ENCODE peak calls at places on chromosome 22, in seven cellular contexts. One of them, this sample, is unnamed.

GRCh38 chr22:36546092-36546804 is 17.3 kb upstream of the EIF3D start:
- DNase-seq in left ventricle myocardium inferior: peak; percentile 24
- DNase-seq in pancreas: peak; percentile 44
- DNase-seq in psoas muscle: peak; percentile 59
- DNase-seq in body of pancreas: peak; percentile 62
- DNase-seq in upper lobe of right lung: no peak
- DNase-seq in kidney: no peak
- DNase-seq in this sample: peak; percentile 25

GRCh38 chr22:17966403-17966717 is 58.0 kb downstream of the MICAL3 start:
- DNase-seq in upper lobe of right lung: no peak
- DNase-seq in kidney: peak; percentile 1
- DNase-seq in psoas muscle: no peak
- DNase-seq in pancreas: no peak
- DNase-seq in body of pancreas: no peak
- DNase-seq in left ventricle myocardium inferior: no peak
- DNase-seq in this sample: no peak

GRCh38 chr22:46564084-46564714 is 26.8 kb upstream of the CELSR1 start:
- DNase-seq in pancreas: no peak
- DNase-seq in body of pancreas: no peak
- DNase-seq in kidney: no peak
- DNase-seq in left ventricle myocardium inferior: peak; percentile 53
- DNase-seq in upper lobe of right lung: no peak
- DNase-seq in psoas muscle: peak; percentile 72
- DNase-seq in this sample: peak; percentile 65

GRCh38 chr22:49142281-49142680 is 685.4 kb downstream of the BRD1 start:
- DNase-seq in kidney: no peak
- DNase-seq in pancreas: no peak
- DNase-seq in body of pancreas: no peak
- DNase-seq in psoas muscle: no peak
- DNase-seq in upper lobe of right lung: no peak
- DNase-seq in left ventricle myocardium inferior: no peak
- DNase-seq in this sample: no peak

GRCh38 chr22:38317237-38317994 is at the start of gene CSNK1E:
- DNase-seq in pancreas: peak; percentile 73
- DNase-seq in left ventricle myocardium inferior: peak; percentile 88
- DNase-seq in body of pancreas: peak; percentile 85
- DNase-seq in kidney: peak; percentile 92
- DNase-seq in psoas muscle: peak; percentile 90
- DNase-seq in upper lobe of right lung: peak; percentile 91
- DNase-seq in this sample: peak; percentile 83

GRCh38 chr22:40196628-40197027 is 18.9 kb downstream of the TNRC6B start:
- DNase-seq in left ventricle myocardium inferior: no peak
- DNase-seq in kidney: no peak
- DNase-seq in psoas muscle: no peak
- DNase-seq in body of pancreas: no peak
- DNase-seq in pancreas: no peak
- DNase-seq in upper lobe of right lung: no peak
- DNase-seq in this sample: no peak

GRCh38 chr22:31680764-31681624 is 19.0 kb upstream of the PISD start:
- DNase-seq in psoas muscle: no peak
- DNase-seq in body of pancreas: no peak
- DNase-seq in pancreas: no peak
- DNase-seq in upper lobe of right lung: no peak
- DNase-seq in left ventricle myocardium inferior: peak; percentile 17
- DNase-seq in kidney: peak; percentile 22
- DNase-seq in this sample: no peak

GRCh38 chr22:43501951-43502874 is 90.4 kb downstream of the MPPED1 start:
- DNase-seq in pancreas: no peak
- DNase-seq in body of pancreas: no peak
- DNase-seq in kidney: peak; percentile 47
- DNase-seq in upper lobe of right lung: no peak
- DNase-seq in left ventricle myocardium inferior: no peak
- DNase-seq in psoas muscle: no peak
- DNase-seq in this sample: no peak

GRCh38 chr22:37237371-37238268 is 6.4 kb downstream of the RAC2 start:
- DNase-seq in kidney: peak; percentile 59
- DNase-seq in body of pancreas: no peak
- DNase-seq in upper lobe of right lung: no peak
- DNase-seq in psoas muscle: peak; percentile 12
- DNase-seq in pancreas: no peak
- DNase-seq in left ventricle myocardium inferior: no peak
- DNase-seq in this sample: no peak

GRCh38 chr22:39997939-39998726 is 3.4 kb downstream of the FAM83F start:
- DNase-seq in upper lobe of right lung: no peak
- DNase-seq in psoas muscle: no peak
- DNase-seq in left ventricle myocardium inferior: peak; percentile 35
- DNase-seq in body of pancreas: peak; percentile 92
- DNase-seq in pancreas: peak; percentile 77
- DNase-seq in kidney: peak; percentile 88
- DNase-seq in this sample: peak; percentile 48

GRCh38 chr22:30299322-30299721 is 10.0 kb upstream of the CASTOR1 start:
- DNase-seq in left ventricle myocardium inferior: no peak
- DNase-seq in kidney: no peak
- DNase-seq in upper lobe of right lung: no peak
- DNase-seq in pancreas: no peak
- DNase-seq in body of pancreas: no peak
- DNase-seq in psoas muscle: no peak
- DNase-seq in this sample: no peak

GRCh38 chr22:32327596-32328171 is 30.0 kb upstream of the RFPL3 start:
- DNase-seq in kidney: no peak
- DNase-seq in left ventricle myocardium inferior: no peak
- DNase-seq in upper lobe of right lung: peak; percentile 49
- DNase-seq in psoas muscle: no peak
- DNase-seq in pancreas: no peak
- DNase-seq in body of pancreas: no peak
- DNase-seq in this sample: no peak

GRCh38 chr22:27851974-27852713 is 50.6 kb upstream of the MN1 start:
- DNase-seq in kidney: no peak
- DNase-seq in left ventricle myocardium inferior: no peak
- DNase-seq in upper lobe of right lung: no peak
- DNase-seq in pancreas: no peak
- DNase-seq in body of pancreas: no peak
- DNase-seq in psoas muscle: no peak
- DNase-seq in this sample: no peak

GRCh38 chr22:33472462-33473344 is 414.5 kb upstream of the SYN3 start:
- DNase-seq in psoas muscle: no peak
- DNase-seq in kidney: no peak
- DNase-seq in body of pancreas: no peak
- DNase-seq in left ventricle myocardium inferior: no peak
- DNase-seq in upper lobe of right lung: no peak
- DNase-seq in pancreas: no peak
- DNase-seq in this sample: no peak

GRCh38 chr22:48575567-48576332 is 1251.9 kb downstream of the BRD1 start:
- DNase-seq in left ventricle myocardium inferior: no peak
- DNase-seq in body of pancreas: no peak
- DNase-seq in kidney: peak; percentile 56
- DNase-seq in psoas muscle: peak; percentile 19
- DNase-seq in upper lobe of right lung: no peak
- DNase-seq in pancreas: no peak
- DNase-seq in this sample: no peak

GRCh38 chr22:29994941-29995340 is 85.3 kb upstream of the HORMAD2 start:
- DNase-seq in psoas muscle: no peak
- DNase-seq in upper lobe of right lung: no peak
- DNase-seq in kidney: no peak
- DNase-seq in pancreas: no peak
- DNase-seq in body of pancreas: no peak
- DNase-seq in left ventricle myocardium inferior: no peak
- DNase-seq in this sample: no peak

GRCh38 chr22:38823637-38824036 is 20.2 kb downstream of the NPTXR start:
- DNase-seq in body of pancreas: no peak
- DNase-seq in upper lobe of right lung: no peak
- DNase-seq in psoas muscle: no peak
- DNase-seq in pancreas: no peak
- DNase-seq in kidney: peak; percentile 3
- DNase-seq in left ventricle myocardium inferior: no peak
- DNase-seq in this sample: no peak

GRCh38 chr22:27377501-27377900 is 424.1 kb downstream of the MN1 start:
- DNase-seq in pancreas: peak; percentile 70
- DNase-seq in body of pancreas: peak; percentile 83
- DNase-seq in kidney: no peak
- DNase-seq in upper lobe of right lung: no peak
- DNase-seq in psoas muscle: no peak
- DNase-seq in left ventricle myocardium inferior: no peak
- DNase-seq in this sample: no peak

GRCh38 chr22:27238935-27239510 is 562.5 kb downstream of the MN1 start:
- DNase-seq in left ventricle myocardium inferior: peak; percentile 89
- DNase-seq in body of pancreas: peak; percentile 77
- DNase-seq in kidney: peak; percentile 90
- DNase-seq in psoas muscle: peak; percentile 85
- DNase-seq in upper lobe of right lung: peak; percentile 70
- DNase-seq in pancreas: peak; percentile 82
- DNase-seq in this sample: peak; percentile 87

GRCh38 chr22:18947905-18948304 is 11.8 kb upstream of the PRODH start:
- DNase-seq in kidney: peak; percentile 51
- DNase-seq in pancreas: no peak
- DNase-seq in upper lobe of right lung: peak; percentile 52
- DNase-seq in psoas muscle: peak; percentile 22
- DNase-seq in left ventricle myocardium inferior: no peak
- DNase-seq in body of pancreas: no peak
- DNase-seq in this sample: no peak

GRCh38 chr22:38097557-38098409 is 12.7 kb downstream of the BAIAP2L2 start:
- DNase-seq in body of pancreas: no peak
- DNase-seq in upper lobe of right lung: no peak
- DNase-seq in left ventricle myocardium inferior: no peak
- DNase-seq in pancreas: no peak
- DNase-seq in psoas muscle: no peak
- DNase-seq in kidney: peak; percentile 73
- DNase-seq in this sample: no peak

GRCh38 chr22:39184586-39185577 is 32.4 kb upstream of the CBX7 start:
- DNase-seq in left ventricle myocardium inferior: no peak
- DNase-seq in psoas muscle: no peak
- DNase-seq in pancreas: no peak
- DNase-seq in upper lobe of right lung: peak; percentile 46
- DNase-seq in kidney: peak; percentile 72
- DNase-seq in body of pancreas: no peak
- DNase-seq in this sample: no peak

GRCh38 chr22:29762263-29762662 is 4.5 kb downstream of the ZMAT5 start:
- DNase-seq in upper lobe of right lung: no peak
- DNase-seq in pancreas: no peak
- DNase-seq in kidney: no peak
- DNase-seq in left ventricle myocardium inferior: no peak
- DNase-seq in body of pancreas: no peak
- DNase-seq in psoas muscle: no peak
- DNase-seq in this sample: no peak

GRCh38 chr22:47225080-47225930 is 462.9 kb downstream of the TBC1D22A start:
- DNase-seq in body of pancreas: no peak
- DNase-seq in left ventricle myocardium inferior: no peak
- DNase-seq in pancreas: no peak
- DNase-seq in kidney: no peak
- DNase-seq in upper lobe of right lung: no peak
- DNase-seq in psoas muscle: peak; percentile 30
- DNase-seq in this sample: no peak

GRCh38 chr22:38172489-38173155 is 9.0 kb downstream of the PLA2G6 start:
- DNase-seq in pancreas: peak; percentile 66
- DNase-seq in left ventricle myocardium inferior: peak; percentile 76
- DNase-seq in upper lobe of right lung: peak; percentile 73
- DNase-seq in psoas muscle: peak; percentile 77
- DNase-seq in body of pancreas: peak; percentile 74
- DNase-seq in kidney: peak; percentile 84
- DNase-seq in this sample: peak; percentile 73

GRCh38 chr22:45171830-45172229 is 8.1 kb downstream of the NUP50 start:
- DNase-seq in kidney: no peak
- DNase-seq in body of pancreas: no peak
- DNase-seq in psoas muscle: no peak
- DNase-seq in pancreas: no peak
- DNase-seq in left ventricle myocardium inferior: no peak
- DNase-seq in upper lobe of right lung: no peak
- DNase-seq in this sample: no peak
- H3K36me3 ChIP-seq in kidney: peaks cover 31% of the 10 kb centered on the region
- H3K36me3 ChIP-seq in body of pancreas: peaks cover 7% of the 10 kb centered on the region
- H3K36me3 ChIP-seq in psoas muscle: peaks cover 97% of the 10 kb centered on the region
- H3K36me3 ChIP-seq in pancreas: peaks cover 12% of the 10 kb centered on the region
- H3K36me3 ChIP-seq in left ventricle myocardium inferior: peaks cover 95% of the 10 kb centered on the region
- H3K36me3 ChIP-seq in upper lobe of right lung: peaks cover 85% of the 10 kb centered on the region
- H3K36me3 ChIP-seq in this sample: peaks cover 66% of the 10 kb centered on the region

DNA sequence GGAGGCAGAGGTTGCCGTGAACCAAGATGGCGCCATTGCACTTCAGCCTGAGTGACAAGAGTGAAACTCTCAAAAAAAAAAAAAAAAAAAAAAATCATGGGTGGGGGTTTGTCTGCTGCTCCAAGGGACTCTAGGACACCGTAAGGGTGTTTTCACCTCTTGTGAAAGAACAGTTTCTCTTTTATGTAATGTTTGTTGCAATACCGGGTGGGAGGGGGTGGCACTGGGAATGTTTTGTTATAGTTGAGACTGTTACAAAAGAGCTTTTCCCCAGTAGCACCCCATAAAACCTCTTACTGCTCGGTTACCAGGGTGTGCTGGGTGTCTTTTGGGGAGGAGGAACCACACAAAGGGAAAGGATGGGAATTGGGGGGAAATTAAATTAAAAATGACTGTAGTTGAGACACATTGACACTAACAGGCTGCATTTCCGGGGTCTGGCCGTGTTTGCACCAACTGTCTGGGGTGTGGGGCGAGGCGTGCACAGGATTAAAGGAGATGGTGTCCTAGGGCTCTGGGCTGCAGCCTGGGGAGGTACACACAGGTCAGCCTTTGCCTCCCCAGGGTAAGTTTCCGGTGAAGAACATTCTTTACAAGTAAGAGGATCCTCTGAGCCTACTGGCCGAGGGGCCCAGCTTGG is 1.6 kb downstream of the NFAM1 start:
- DNase-seq in pancreas: no peak
- DNase-seq in psoas muscle: no peak
- DNase-seq in kidney: no peak
- DNase-seq in upper lobe of right lung: no peak
- DNase-seq in body of pancreas: no peak
- DNase-seq in left ventricle myocardium inferior: no peak
- DNase-seq in this sample: no peak
- H3K27ac ChIP-seq in pancreas: no peak overlapping the region
- H3K27ac ChIP-seq in psoas muscle: no peak overlapping the region
- H3K27ac ChIP-seq in kidney: no peak overlapping the region
- H3K27ac ChIP-seq in upper lobe of right lung: no peak overlapping the region
- H3K27ac ChIP-seq in body of pancreas: no peak overlapping the region
- H3K27ac ChIP-seq in left ventricle myocardium inferior: no peak overlapping the region
- H3K27ac ChIP-seq in this sample: no peak overlapping the region

DNA sequence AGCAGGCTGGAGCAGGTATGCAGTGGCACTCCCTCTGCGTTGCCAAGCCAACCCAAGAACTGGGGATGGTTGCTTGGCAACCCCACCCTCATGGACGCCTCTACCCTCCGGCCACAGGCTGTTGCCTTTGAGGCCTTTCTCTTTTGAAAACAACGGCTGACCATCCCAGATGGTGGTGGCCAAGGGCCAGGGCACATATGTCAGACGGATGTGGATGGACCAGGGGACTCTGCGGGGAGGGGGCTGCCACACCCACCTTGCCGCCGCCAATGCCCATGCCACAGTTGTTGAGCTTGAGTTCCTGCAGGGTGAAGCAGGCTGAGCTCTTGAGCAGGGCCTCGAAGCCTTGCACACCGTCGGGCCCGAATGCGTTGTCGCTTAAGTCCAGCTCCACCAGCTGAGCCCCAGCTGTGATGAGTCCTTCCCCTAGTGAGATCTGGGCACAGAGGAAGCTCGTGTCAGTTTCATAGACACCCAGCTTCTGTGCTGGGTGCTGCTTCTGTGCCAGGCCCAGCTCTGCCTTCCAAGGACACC is 21.5 kb downstream of the RANGAP1 start:
- DNase-seq in upper lobe of right lung: no peak
- DNase-seq in left ventricle myocardium inferior: no peak
- DNase-seq in psoas muscle: no peak
- DNase-seq in body of pancreas: peak; percentile 26
- DNase-seq in kidney: no peak
- DNase-seq in pancreas: no peak
- DNase-seq in this sample: no peak
- H3K36me3 ChIP-seq in upper lobe of right lung: peaks cover 95% of the 10 kb centered on the region
- H3K36me3 ChIP-seq in left ventricle myocardium inferior: peaks cover 86% of the 10 kb centered on the region
- H3K36me3 ChIP-seq in psoas muscle: peaks cover 94% of the 10 kb centered on the region
- H3K36me3 ChIP-seq in body of pancreas: peaks cover 22% of the 10 kb centered on the region
- H3K36me3 ChIP-seq in kidney: peaks cover 27% of the 10 kb centered on the region
- H3K36me3 ChIP-seq in pancreas: peaks cover 36% of the 10 kb centered on the region
- H3K36me3 ChIP-seq in this sample: peaks cover 65% of the 10 kb centered on the region

GRCh38 chr22:21594865-21595452 is 27.4 kb downstream of the UBE2L3 start:
- DNase-seq in upper lobe of right lung: no peak
- DNase-seq in body of pancreas: no peak
- DNase-seq in pancreas: no peak
- DNase-seq in psoas muscle: no peak
- DNase-seq in kidney: no peak
- DNase-seq in left ventricle myocardium inferior: no peak
- DNase-seq in this sample: peak; percentile 32
- H3K27ac ChIP-seq in upper lobe of right lung: no peak overlapping the region
- H3K27ac ChIP-seq in body of pancreas: no peak overlapping the region
- H3K27ac ChIP-seq in pancreas: no peak overlapping the region
- H3K27ac ChIP-seq in psoas muscle: no peak overlapping the region
- H3K27ac ChIP-seq in kidney: no peak overlapping the region
- H3K27ac ChIP-seq in left ventricle myocardium inferior: peak overlapping the region; percentile 65
- H3K27ac ChIP-seq in this sample: peak overlapping the region; percentile 32